ENCODE peak calls at places on chromosomes 13 and 19, in five cellular contexts. Q is Caco-2; Y is H1; U is heart left ventricle; I is CD8-positive, alpha-beta T cell. B is an unnamed sample.

GRCh38 chr19:48325265-48325910 is at the start of gene EMP3:
- DNase-seq in Q (peak; percentile 50), Y (peak; percentile 78), U (peak; percentile 85), I (peak; percentile 91), B (no peak)

GRCh38 chr13:52348081-52348480 is 57.9 kb downstream of the THSD1 start:
- DNase-seq in Q (no peak), Y (no peak), U (no peak), I (no peak), B (no peak)

GRCh38 chr13:39073983-39074382 is 35.7 kb downstream of the NHLRC3 start:
- DNase-seq in Q (no peak), Y (no peak), U (no peak), I (no peak), B (no peak)

GRCh38 chr13:35984776-35985453 is 146.3 kb downstream of the DCLK1 start:
- DNase-seq in Q (no peak), Y (peak; percentile 59), U (no peak), I (no peak), B (peak; percentile 56)

GRCh38 chr19:55554749-55555152 is 9.4 kb upstream of the SBK3 start:
- DNase-seq in Q (no peak), Y (no peak), U (no peak), I (no peak), B (no peak)

GRCh38 chr13:39362652-39363390 is 240.2 kb downstream of the LHFPL6 start:
- DNase-seq in Q (no peak), Y (no peak), U (no peak), I (no peak), B (no peak)

GRCh38 chr13:59665184-59665583 is 498.5 kb downstream of the DIAPH3 start:
- DNase-seq in Q (no peak), Y (no peak), U (no peak), I (no peak), B (no peak)

GRCh38 chr19:58562126-58563033 is 4.0 kb upstream of the UBE2M start:
- DNase-seq in Q (peak; percentile 56), Y (no peak), U (no peak), I (peak; percentile 30), B (no peak)

GRCh38 chr19:58034476-58034790 is 608 bp downstream of the ZSCAN1 start:
- DNase-seq in Q (no peak), Y (peak; percentile 60), U (no peak), I (no peak), B (no peak)

GRCh38 chr13:99035715-99036114 is 57.9 kb upstream of the DOCK9 start:
- DNase-seq in Q (no peak), Y (no peak), U (no peak), I (no peak), B (no peak)

GRCh38 chr19:8054169-8054568 is 1.6 kb downstream of the CCL25 start:
- DNase-seq in Q (no peak), Y (no peak), U (no peak), I (no peak), B (no peak)

GRCh38 chr19:18726417-18726767 is 42.9 kb downstream of the CRTC1 start:
- DNase-seq in Q (no peak), Y (no peak), U (no peak), I (no peak), B (no peak)

GRCh38 chr19:1131718-1132552 is 28.1 kb downstream of the GPX4 start:
- DNase-seq in Q (peak; percentile 45), Y (no peak), U (peak; percentile 89), I (peak; percentile 86), B (no peak)

GRCh38 chr19:2770055-2771013 is 12.7 kb downstream of the SGTA start:
- DNase-seq in Q (no peak), Y (no peak), U (peak; percentile 78), I (no peak), B (no peak)

GRCh38 chr13:50078512-50079277 is 63.5 kb downstream of the KCNRG start:
- DNase-seq in Q (no peak), Y (no peak), U (no peak), I (no peak), B (no peak)

GRCh38 chr19:35030257-35031071 is at the start of gene SCN1B:
- DNase-seq in Q (peak; percentile 83), Y (peak; percentile 78), U (peak; percentile 69), I (peak; percentile 48), B (no peak)

DNA sequence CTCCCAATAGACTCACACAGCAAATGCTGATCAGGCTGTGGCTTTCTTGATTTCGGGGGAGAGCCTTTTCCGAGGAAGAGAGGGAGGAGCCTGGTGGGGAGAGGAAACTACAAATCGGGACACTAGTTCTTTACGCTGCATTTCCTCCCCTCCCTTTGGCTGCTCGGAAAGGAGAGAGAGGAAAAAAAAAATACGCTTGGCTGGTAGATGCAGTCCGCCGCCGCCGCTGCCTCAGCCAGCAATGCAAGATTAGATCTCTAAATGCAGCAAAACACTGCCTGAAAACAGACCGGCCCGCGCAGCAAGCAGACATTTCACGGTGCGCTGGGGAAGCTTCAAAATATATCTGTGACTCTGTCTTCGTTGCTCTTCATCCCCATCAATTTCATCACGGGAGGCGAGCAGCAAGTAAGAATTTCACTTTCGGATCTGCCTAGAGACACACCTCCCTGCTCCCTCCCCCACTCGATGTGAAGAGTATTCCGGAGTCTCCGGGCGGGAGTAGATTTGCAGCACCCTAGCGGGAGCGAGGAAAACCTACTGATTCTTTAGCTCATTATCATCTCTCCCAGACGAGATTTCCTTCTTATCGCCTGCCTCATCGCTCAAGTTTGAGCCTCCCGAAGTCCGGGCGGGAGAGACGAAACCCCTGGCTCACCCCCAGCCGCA is at the start of gene PCDH17:
- DNase-seq in Q (no peak), Y (peak; percentile 76), U (peak; percentile 69), I (no peak), B (no peak)
- TF ChIP-seq CTCF in Q (no peak), Y (no peak), U (no peak), I (no peak), B (no peak)

DNA sequence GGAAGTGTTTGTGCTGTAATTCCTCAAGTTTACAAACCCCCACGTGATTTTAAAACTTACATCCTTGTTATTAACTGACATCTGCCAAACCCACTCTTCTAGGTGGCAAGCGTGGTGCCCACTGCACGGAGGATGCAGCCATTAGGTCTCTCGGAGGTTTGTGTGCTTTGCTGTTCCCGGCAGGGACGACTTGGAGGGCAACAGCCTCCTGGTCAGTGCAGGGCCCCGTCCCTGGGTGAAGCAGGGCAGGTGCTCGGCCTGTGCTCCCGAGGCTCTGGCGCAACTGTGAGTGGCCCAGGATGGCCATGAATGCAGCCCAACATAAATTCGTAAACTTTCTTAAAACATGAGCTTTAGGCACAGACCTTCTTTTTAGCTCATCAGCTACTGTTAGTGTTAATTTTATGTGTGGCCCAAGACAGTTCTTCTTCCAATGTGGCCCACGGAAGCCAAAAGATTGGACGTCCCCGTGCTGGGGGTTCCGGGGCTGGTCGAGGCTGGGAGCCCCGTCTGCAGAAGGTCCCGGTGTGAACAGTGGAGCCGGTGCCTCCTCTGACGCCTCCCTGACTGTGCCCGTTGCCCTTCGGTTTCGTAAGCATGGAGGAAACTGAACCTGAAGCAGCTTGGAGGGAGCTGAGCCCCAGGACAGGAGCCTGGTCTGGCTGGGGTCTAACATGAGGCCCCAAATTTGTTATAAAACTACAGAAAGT is 11.9 kb downstream of the GAS6 start:
- DNase-seq in Q (no peak), Y (peak; percentile 31), U (no peak), I (no peak), B (no peak)
- H3K4me1 ChIP-seq in Q (peaks cover 16% of the 10 kb centered on the region), Y (no peaks in the 10 kb centered on the region), U (peaks cover 91% of the 10 kb centered on the region), I (peaks cover 25% of the 10 kb centered on the region), B (peaks cover 84% of the 10 kb centered on the region)

GRCh38 chr19:12139309-12139708 is 841 bp downstream of the ZNF20 start:
- DNase-seq in Q (no peak), Y (no peak), U (no peak), I (no peak), B (no peak)
- TF ChIP-seq CTCF in Q (no peak), Y (no peak), U (no peak), I (no peak), B (no peak)

DNA sequence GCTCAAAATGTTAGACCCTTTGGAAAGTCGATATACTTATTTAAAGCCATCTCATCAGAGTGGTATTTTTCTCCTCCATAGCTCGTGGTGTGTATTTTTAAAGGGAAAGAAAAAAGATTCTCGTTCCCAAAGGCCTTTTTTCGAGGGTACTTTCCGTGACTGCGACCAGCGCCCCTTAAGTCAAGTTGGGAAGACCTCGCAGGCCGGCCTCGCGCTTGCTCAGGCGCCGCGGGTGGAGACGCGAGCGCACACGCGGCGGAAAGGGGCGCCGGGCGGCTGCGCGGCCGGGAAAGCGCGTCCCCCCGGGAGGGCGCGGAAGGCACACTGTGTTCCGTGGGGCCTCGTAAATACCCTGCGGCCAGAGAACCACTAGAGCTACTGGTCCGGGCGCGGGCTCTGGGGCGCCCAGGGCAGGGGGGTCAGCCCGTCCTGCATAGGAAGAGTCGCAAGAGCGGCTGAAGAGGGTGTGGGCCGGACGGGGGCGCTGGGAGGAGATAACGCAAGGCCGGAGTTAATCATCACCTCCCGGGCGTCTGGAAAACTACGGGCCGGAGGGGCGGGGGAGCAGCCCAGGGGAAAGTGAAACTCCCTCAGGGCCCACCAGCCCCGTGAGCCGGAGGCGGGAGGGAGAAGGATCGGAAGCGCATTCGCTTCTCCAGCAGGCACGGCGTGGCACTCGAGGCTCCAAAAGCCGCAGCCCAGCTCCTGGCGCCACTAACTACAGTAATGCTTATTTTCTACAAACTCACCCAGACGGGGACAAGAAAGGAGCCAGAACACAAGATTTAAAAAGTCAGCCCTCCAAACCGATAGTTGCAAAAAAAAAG is 1.2 kb upstream of the WBP4 start:
- DNase-seq in Q (peak; percentile 96), Y (peak; percentile 86), U (peak; percentile 90), I (peak; percentile 64), B (peak; percentile 96)
- H3K4me1 ChIP-seq in Q (peaks cover 60% of the 10 kb centered on the region), Y (peaks cover 3% of the 10 kb centered on the region), U (peaks cover 71% of the 10 kb centered on the region), I (peaks cover 18% of the 10 kb centered on the region), B (peaks cover 72% of the 10 kb centered on the region)

GRCh38 chr13:71242191-71242590 is 624.8 kb downstream of the DACH1 start:
- DNase-seq in Q (no peak), Y (no peak), U (no peak), I (no peak), B (no peak)
- TF ChIP-seq CTCF in Q (no peak), Y (no peak), U (no peak), I (no peak), B (no peak)

DNA sequence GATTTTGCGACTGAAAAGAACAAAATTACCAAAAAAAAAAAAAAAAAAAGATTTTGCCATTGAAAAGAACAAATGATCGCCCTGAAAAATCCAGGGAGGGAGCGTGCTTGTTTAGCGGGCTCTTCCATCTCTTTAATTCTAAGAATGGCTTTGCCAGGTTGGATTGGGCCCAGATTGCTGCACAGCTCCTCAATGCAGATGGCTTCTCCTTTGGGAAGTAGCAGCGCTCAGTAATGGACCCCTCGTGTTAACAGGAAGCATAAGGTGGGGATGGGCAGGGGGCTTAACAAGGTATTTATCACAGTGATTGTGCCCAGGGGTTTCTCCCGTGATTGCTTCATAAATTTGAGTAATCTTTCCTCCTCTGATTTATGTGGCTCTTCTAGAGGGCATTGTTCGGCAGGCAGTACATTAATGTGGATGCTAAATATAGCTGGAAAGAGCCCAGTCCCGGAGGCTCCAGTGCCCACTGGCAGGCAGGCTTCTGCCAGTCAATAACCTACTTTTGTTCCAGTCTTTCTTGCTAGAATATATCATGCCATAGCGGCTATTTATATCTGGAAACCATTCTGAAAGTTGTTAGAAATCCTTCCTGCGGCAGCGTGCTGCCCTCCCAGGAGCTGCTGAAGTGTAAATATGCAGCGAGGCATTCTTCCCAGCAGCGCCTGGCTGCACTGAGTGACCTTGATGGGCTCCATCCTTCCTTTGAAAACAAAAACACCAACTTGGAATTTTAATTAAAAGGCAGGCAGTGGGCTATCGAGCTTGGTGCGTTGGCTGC is 64.9 kb downstream of the FGF9 start:
- DNase-seq in Q (no peak), Y (no peak), U (peak; percentile 38), I (no peak), B (peak; percentile 77)
- H3K4me1 ChIP-seq in Q (peaks cover 13% of the 10 kb centered on the region), Y (no peaks in the 10 kb centered on the region), U (peaks cover 12% of the 10 kb centered on the region), I (no peaks in the 10 kb centered on the region), B (peaks cover 9% of the 10 kb centered on the region)